ENCODE peak calls at places on chromosomes 12 and 14, in ten cellular contexts. One of them, this sample, is unnamed.

GRCh38 chr14:22882529-22883190 is 362 bp upstream of the REM2 start:
- DNase-seq in GM12891: no peak
- DNase-seq in A549: no peak
- DNase-seq in heart left ventricle: no peak
- DNase-seq in NB4: no peak
- DNase-seq in testis: peak; percentile 54
- DNase-seq in uterus: peak; percentile 56
- DNase-seq in transverse colon: peak; percentile 55
- DNase-seq in breast epithelium: no peak
- DNase-seq in Peyer's patch: no peak
- DNase-seq in this sample: no peak

GRCh38 chr14:85280074-85280473 is 249.9 kb upstream of the FLRT2 start:
- DNase-seq in GM12891: no peak
- DNase-seq in NB4: no peak
- DNase-seq in Peyer's patch: no peak
- DNase-seq in testis: no peak
- DNase-seq in uterus: no peak
- DNase-seq in heart left ventricle: no peak
- DNase-seq in transverse colon: no peak
- DNase-seq in A549: no peak
- DNase-seq in breast epithelium: no peak
- DNase-seq in this sample: no peak

GRCh38 chr12:23002381-23002780 is 377.4 kb downstream of the ETNK1 start:
- DNase-seq in breast epithelium: no peak
- DNase-seq in NB4: no peak
- DNase-seq in heart left ventricle: no peak
- DNase-seq in testis: no peak
- DNase-seq in uterus: no peak
- DNase-seq in Peyer's patch: no peak
- DNase-seq in GM12891: no peak
- DNase-seq in transverse colon: no peak
- DNase-seq in A549: no peak
- DNase-seq in this sample: no peak

GRCh38 chr12:131092911-131093901 is 139.5 kb downstream of the ADGRD1 start:
- DNase-seq in heart left ventricle: no peak
- DNase-seq in testis: peak; percentile 10
- DNase-seq in Peyer's patch: no peak
- DNase-seq in NB4: peak; percentile 92
- DNase-seq in GM12891: peak; percentile 67
- DNase-seq in uterus: peak; percentile 6
- DNase-seq in transverse colon: peak; percentile 65
- DNase-seq in breast epithelium: peak; percentile 35
- DNase-seq in A549: no peak
- DNase-seq in this sample: no peak

GRCh38 chr14:24130717-24131548 is 474 bp downstream of the FITM1 start:
- DNase-seq in uterus: no peak
- DNase-seq in heart left ventricle: peak; percentile 88
- DNase-seq in A549: no peak
- DNase-seq in testis: no peak
- DNase-seq in Peyer's patch: no peak
- DNase-seq in breast epithelium: no peak
- DNase-seq in transverse colon: no peak
- DNase-seq in GM12891: no peak
- DNase-seq in NB4: no peak
- DNase-seq in this sample: peak; percentile 77

GRCh38 chr12:50928392-50928791 is 24.0 kb upstream of the HIGD1C start:
- DNase-seq in heart left ventricle: no peak
- DNase-seq in testis: no peak
- DNase-seq in uterus: no peak
- DNase-seq in breast epithelium: no peak
- DNase-seq in NB4: peak; percentile 48
- DNase-seq in Peyer's patch: no peak
- DNase-seq in GM12891: no peak
- DNase-seq in transverse colon: no peak
- DNase-seq in A549: no peak
- DNase-seq in this sample: no peak

GRCh38 chr12:45745861-45746277 is 16.4 kb downstream of the ARID2 start:
- DNase-seq in transverse colon: no peak
- DNase-seq in testis: no peak
- DNase-seq in Peyer's patch: no peak
- DNase-seq in A549: no peak
- DNase-seq in GM12891: no peak
- DNase-seq in breast epithelium: no peak
- DNase-seq in uterus: no peak
- DNase-seq in NB4: peak; percentile 41
- DNase-seq in heart left ventricle: no peak
- DNase-seq in this sample: no peak

GRCh38 chr12:4553943-4554342 is 8.1 kb upstream of the DYRK4 start:
- DNase-seq in uterus: no peak
- DNase-seq in testis: no peak
- DNase-seq in A549: no peak
- DNase-seq in breast epithelium: no peak
- DNase-seq in NB4: no peak
- DNase-seq in GM12891: no peak
- DNase-seq in transverse colon: no peak
- DNase-seq in Peyer's patch: no peak
- DNase-seq in heart left ventricle: no peak
- DNase-seq in this sample: no peak

GRCh38 chr14:49992901-49993335 is 100.0 kb downstream of the ARF6 start:
- DNase-seq in testis: peak; percentile 80
- DNase-seq in transverse colon: no peak
- DNase-seq in heart left ventricle: peak; percentile 50
- DNase-seq in breast epithelium: no peak
- DNase-seq in A549: no peak
- DNase-seq in NB4: no peak
- DNase-seq in GM12891: no peak
- DNase-seq in uterus: no peak
- DNase-seq in Peyer's patch: no peak
- DNase-seq in this sample: no peak

GRCh38 chr12:49763006-49763591 is 21.7 kb downstream of the TMBIM6 start:
- DNase-seq in Peyer's patch: peak; percentile 86
- DNase-seq in NB4: peak; percentile 76
- DNase-seq in transverse colon: peak; percentile 75
- DNase-seq in testis: peak; percentile 83
- DNase-seq in breast epithelium: peak; percentile 66
- DNase-seq in GM12891: peak; percentile 57
- DNase-seq in A549: peak; percentile 81
- DNase-seq in heart left ventricle: peak; percentile 81
- DNase-seq in uterus: peak; percentile 60
- DNase-seq in this sample: peak; percentile 29

GRCh38 chr12:6141048-6141447 is 16.6 kb upstream of the VWF start:
- DNase-seq in A549: no peak
- DNase-seq in uterus: no peak
- DNase-seq in NB4: peak; percentile 91
- DNase-seq in Peyer's patch: peak; percentile 34
- DNase-seq in transverse colon: no peak
- DNase-seq in heart left ventricle: peak; percentile 66
- DNase-seq in breast epithelium: no peak
- DNase-seq in GM12891: no peak
- DNase-seq in testis: no peak
- DNase-seq in this sample: peak; percentile 32

GRCh38 chr14:79056879-79057278 is 886.7 kb downstream of the NRXN3 start:
- DNase-seq in uterus: no peak
- DNase-seq in NB4: no peak
- DNase-seq in Peyer's patch: no peak
- DNase-seq in A549: no peak
- DNase-seq in heart left ventricle: no peak
- DNase-seq in GM12891: no peak
- DNase-seq in breast epithelium: no peak
- DNase-seq in transverse colon: no peak
- DNase-seq in testis: no peak
- DNase-seq in this sample: no peak

GRCh38 chr12:68259318-68259940 is 6.0 kb upstream of the IL22 start:
- DNase-seq in heart left ventricle: no peak
- DNase-seq in uterus: no peak
- DNase-seq in NB4: no peak
- DNase-seq in testis: no peak
- DNase-seq in breast epithelium: no peak
- DNase-seq in A549: no peak
- DNase-seq in GM12891: no peak
- DNase-seq in Peyer's patch: no peak
- DNase-seq in transverse colon: no peak
- DNase-seq in this sample: no peak

GRCh38 chr14:64971890-64972785 is at the start of gene RAB15:
- DNase-seq in testis: no peak
- DNase-seq in GM12891: peak; percentile 67
- DNase-seq in heart left ventricle: peak; percentile 36
- DNase-seq in NB4: peak; percentile 56
- DNase-seq in A549: peak; percentile 34
- DNase-seq in transverse colon: peak; percentile 32
- DNase-seq in breast epithelium: peak; percentile 48
- DNase-seq in Peyer's patch: no peak
- DNase-seq in uterus: no peak
- DNase-seq in this sample: peak; percentile 11

GRCh38 chr12:118299791-118300460 is 72.8 kb downstream of the TAOK3 start:
- DNase-seq in transverse colon: no peak
- DNase-seq in NB4: peak; percentile 61
- DNase-seq in Peyer's patch: no peak
- DNase-seq in heart left ventricle: no peak
- DNase-seq in breast epithelium: no peak
- DNase-seq in A549: no peak
- DNase-seq in GM12891: no peak
- DNase-seq in uterus: no peak
- DNase-seq in testis: no peak
- DNase-seq in this sample: no peak

GRCh38 chr12:54411398-54412241 is 7.4 kb downstream of the ITGA5 start:
- DNase-seq in NB4: peak; percentile 83
- DNase-seq in Peyer's patch: no peak
- DNase-seq in A549: no peak
- DNase-seq in transverse colon: peak; percentile 41
- DNase-seq in GM12891: no peak
- DNase-seq in breast epithelium: no peak
- DNase-seq in heart left ventricle: peak; percentile 75
- DNase-seq in uterus: no peak
- DNase-seq in testis: no peak
- DNase-seq in this sample: peak; percentile 73

GRCh38 chr14:92678766-92679165 is 69.7 kb downstream of the LGMN start:
- DNase-seq in heart left ventricle: no peak
- DNase-seq in NB4: no peak
- DNase-seq in Peyer's patch: no peak
- DNase-seq in uterus: no peak
- DNase-seq in testis: no peak
- DNase-seq in A549: no peak
- DNase-seq in GM12891: no peak
- DNase-seq in breast epithelium: no peak
- DNase-seq in transverse colon: no peak
- DNase-seq in this sample: no peak

GRCh38 chr12:52724384-52724783 is 21.1 kb upstream of the KRT77 start:
- DNase-seq in A549: no peak
- DNase-seq in NB4: no peak
- DNase-seq in GM12891: no peak
- DNase-seq in transverse colon: no peak
- DNase-seq in uterus: no peak
- DNase-seq in breast epithelium: no peak
- DNase-seq in testis: no peak
- DNase-seq in Peyer's patch: no peak
- DNase-seq in heart left ventricle: no peak
- DNase-seq in this sample: no peak

GRCh38 chr14:103584326-103584915 is 21.7 kb downstream of the COA8 start:
- DNase-seq in transverse colon: no peak
- DNase-seq in uterus: no peak
- DNase-seq in GM12891: no peak
- DNase-seq in heart left ventricle: no peak
- DNase-seq in NB4: no peak
- DNase-seq in breast epithelium: no peak
- DNase-seq in testis: no peak
- DNase-seq in A549: no peak
- DNase-seq in Peyer's patch: no peak
- DNase-seq in this sample: no peak
- TF ChIP-seq POLR2A in transverse colon: no peak
- TF ChIP-seq POLR2A in uterus: no peak
- TF ChIP-seq POLR2A in GM12891: no peak
- TF ChIP-seq POLR2A in heart left ventricle: no peak
- TF ChIP-seq POLR2A in NB4: no peak
- TF ChIP-seq POLR2A in breast epithelium: no peak
- TF ChIP-seq POLR2A in testis: no peak
- TF ChIP-seq POLR2A in A549: no peak
- TF ChIP-seq POLR2A in Peyer's patch: no peak
- TF ChIP-seq POLR2A in this sample: no peak

GRCh38 chr12:26224657-26225056 is 29.3 kb downstream of the SSPN start:
- DNase-seq in breast epithelium: no peak
- DNase-seq in GM12891: no peak
- DNase-seq in NB4: no peak
- DNase-seq in Peyer's patch: no peak
- DNase-seq in testis: peak; percentile 46
- DNase-seq in heart left ventricle: no peak
- DNase-seq in A549: no peak
- DNase-seq in transverse colon: no peak
- DNase-seq in uterus: no peak
- DNase-seq in this sample: no peak
- TF ChIP-seq POLR2A in breast epithelium: no peak
- TF ChIP-seq POLR2A in GM12891: no peak
- TF ChIP-seq POLR2A in NB4: no peak
- TF ChIP-seq POLR2A in Peyer's patch: no peak
- TF ChIP-seq POLR2A in testis: no peak
- TF ChIP-seq POLR2A in heart left ventricle: no peak
- TF ChIP-seq POLR2A in A549: no peak
- TF ChIP-seq POLR2A in transverse colon: no peak
- TF ChIP-seq POLR2A in uterus: no peak
- TF ChIP-seq POLR2A in this sample: no peak

GRCh38 chr12:28140404-28140803 is 49.9 kb upstream of the CCDC91 start:
- DNase-seq in transverse colon: no peak
- DNase-seq in A549: no peak
- DNase-seq in breast epithelium: no peak
- DNase-seq in uterus: no peak
- DNase-seq in Peyer's patch: no peak
- DNase-seq in testis: no peak
- DNase-seq in NB4: no peak
- DNase-seq in GM12891: no peak
- DNase-seq in heart left ventricle: no peak
- DNase-seq in this sample: no peak
- TF ChIP-seq POLR2A in transverse colon: no peak
- TF ChIP-seq POLR2A in A549: no peak
- TF ChIP-seq POLR2A in breast epithelium: no peak
- TF ChIP-seq POLR2A in uterus: no peak
- TF ChIP-seq POLR2A in Peyer's patch: no peak
- TF ChIP-seq POLR2A in testis: no peak
- TF ChIP-seq POLR2A in NB4: no peak
- TF ChIP-seq POLR2A in GM12891: no peak
- TF ChIP-seq POLR2A in heart left ventricle: no peak
- TF ChIP-seq POLR2A in this sample: no peak

DNA sequence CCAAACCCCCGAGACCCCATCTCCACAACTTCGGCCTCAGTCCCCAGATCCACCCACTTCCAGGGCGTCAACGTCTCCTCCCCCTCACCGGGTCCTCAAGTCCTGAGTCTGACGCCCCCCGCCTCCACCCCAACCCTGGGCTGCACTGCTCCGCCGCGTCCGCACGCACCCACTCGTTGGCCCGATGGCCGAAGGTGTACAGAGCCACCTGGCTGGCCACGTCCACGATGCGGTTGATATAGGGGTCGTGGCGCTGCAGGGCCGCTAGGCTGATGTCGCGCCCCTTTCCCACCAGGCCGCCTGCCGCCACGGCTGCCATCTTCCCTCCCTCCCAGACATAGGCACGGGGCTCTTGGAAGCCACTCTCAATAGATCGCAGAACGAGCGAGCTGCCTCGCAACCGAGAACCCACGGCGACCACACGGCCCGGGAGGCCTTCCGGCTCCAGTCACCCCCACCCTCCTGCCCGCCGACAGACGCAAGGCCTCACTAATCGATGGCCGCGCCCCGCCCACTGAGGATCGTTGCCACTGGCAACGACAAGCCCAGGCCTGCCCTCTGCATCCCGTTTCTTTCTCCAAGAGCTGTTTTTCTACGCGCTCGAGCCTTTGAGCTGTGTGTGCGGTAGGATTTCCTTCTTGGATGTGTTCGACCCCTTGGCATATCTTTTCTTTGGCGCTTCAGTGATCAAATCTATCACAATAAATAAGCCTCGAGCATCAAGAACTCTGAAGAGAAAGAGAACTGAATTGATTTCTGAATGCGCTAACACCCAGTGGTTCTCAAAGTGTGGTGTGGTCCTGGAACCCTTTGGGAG is at the start of gene DCP1B:
- DNase-seq in transverse colon: peak; percentile 98
- DNase-seq in breast epithelium: peak; percentile 95
- DNase-seq in A549: peak; percentile 77
- DNase-seq in NB4: peak; percentile 98
- DNase-seq in testis: peak; percentile 98
- DNase-seq in heart left ventricle: peak; percentile 97
- DNase-seq in uterus: peak; percentile 98
- DNase-seq in GM12891: peak; percentile 78
- DNase-seq in Peyer's patch: peak; percentile 92
- DNase-seq in this sample: peak; percentile 95
- TF ChIP-seq POLR2A in transverse colon: peak; percentile 73
- TF ChIP-seq POLR2A in breast epithelium: peak; percentile 16
- TF ChIP-seq POLR2A in A549: peak; percentile 88
- TF ChIP-seq POLR2A in NB4: peak; percentile 71
- TF ChIP-seq POLR2A in testis: no peak
- TF ChIP-seq POLR2A in heart left ventricle: peak; percentile 58
- TF ChIP-seq POLR2A in uterus: peak; percentile 89
- TF ChIP-seq POLR2A in GM12891: peak; percentile 87
- TF ChIP-seq POLR2A in Peyer's patch: peak; percentile 45
- TF ChIP-seq POLR2A in this sample: peak; percentile 35